ENCODE peak calls at places on chromosome 13, in four cellular contexts. W is CD8-positive, alpha-beta T cell; B is thoracic aorta; Q is pancreas. R is an unnamed sample.

GRCh38 chr13:26423634-26424033 is 133.8 kb upstream of the WASF3 start:
- DNase-seq in W (no peak), B (peak; percentile 7), Q (no peak), R (peak; percentile 16)

GRCh38 chr13:19782049-19782726 is 557 bp downstream of the PSPC1 start:
- DNase-seq in W (peak; percentile 42), B (peak; percentile 9), Q (peak; percentile 47), R (peak; percentile 49)

GRCh38 chr13:80126382-80127068 is 214.4 kb downstream of the SPRY2 start:
- DNase-seq in W (no peak), B (no peak), Q (no peak), R (no peak)

GRCh38 chr13:93922063-93922462 is 557.4 kb downstream of the DCT start:
- DNase-seq in W (no peak), B (no peak), Q (no peak), R (no peak)

GRCh38 chr13:95256086-95256485 is 45.2 kb downstream of the ABCC4 start:
- DNase-seq in W (no peak), B (no peak), Q (no peak), R (no peak)

GRCh38 chr13:28573595-28574373 is 78.9 kb upstream of the FLT1 start:
- DNase-seq in W (no peak), B (no peak), Q (no peak), R (no peak)

GRCh38 chr13:111565400-111565799 is 245.0 kb downstream of the TEX29 start:
- DNase-seq in W (no peak), B (no peak), Q (no peak), R (no peak)

GRCh38 chr13:93004919-93005318 is 221.7 kb upstream of the GPC6 start:
- DNase-seq in W (no peak), B (no peak), Q (no peak), R (no peak)

GRCh38 chr13:66940113-66940512 is 290.0 kb downstream of the PCDH9 start:
- DNase-seq in W (no peak), B (no peak), Q (no peak), R (no peak)

GRCh38 chr13:104382941-104383340 is 1316.7 kb upstream of the SLC10A2 start:
- DNase-seq in W (no peak), B (no peak), Q (no peak), R (no peak)

GRCh38 chr13:113497217-113497616 is 6.7 kb upstream of the DCUN1D2 start:
- DNase-seq in W (no peak), B (no peak), Q (peak; percentile 37), R (no peak)

GRCh38 chr13:28636078-28636477 is 22.9 kb upstream of the POMP start:
- DNase-seq in W (no peak), B (no peak), Q (no peak), R (no peak)

GRCh38 chr13:86881390-86881789 is 789.8 kb upstream of the SLITRK5 start:
- DNase-seq in W (no peak), B (no peak), Q (no peak), R (no peak)

DNA sequence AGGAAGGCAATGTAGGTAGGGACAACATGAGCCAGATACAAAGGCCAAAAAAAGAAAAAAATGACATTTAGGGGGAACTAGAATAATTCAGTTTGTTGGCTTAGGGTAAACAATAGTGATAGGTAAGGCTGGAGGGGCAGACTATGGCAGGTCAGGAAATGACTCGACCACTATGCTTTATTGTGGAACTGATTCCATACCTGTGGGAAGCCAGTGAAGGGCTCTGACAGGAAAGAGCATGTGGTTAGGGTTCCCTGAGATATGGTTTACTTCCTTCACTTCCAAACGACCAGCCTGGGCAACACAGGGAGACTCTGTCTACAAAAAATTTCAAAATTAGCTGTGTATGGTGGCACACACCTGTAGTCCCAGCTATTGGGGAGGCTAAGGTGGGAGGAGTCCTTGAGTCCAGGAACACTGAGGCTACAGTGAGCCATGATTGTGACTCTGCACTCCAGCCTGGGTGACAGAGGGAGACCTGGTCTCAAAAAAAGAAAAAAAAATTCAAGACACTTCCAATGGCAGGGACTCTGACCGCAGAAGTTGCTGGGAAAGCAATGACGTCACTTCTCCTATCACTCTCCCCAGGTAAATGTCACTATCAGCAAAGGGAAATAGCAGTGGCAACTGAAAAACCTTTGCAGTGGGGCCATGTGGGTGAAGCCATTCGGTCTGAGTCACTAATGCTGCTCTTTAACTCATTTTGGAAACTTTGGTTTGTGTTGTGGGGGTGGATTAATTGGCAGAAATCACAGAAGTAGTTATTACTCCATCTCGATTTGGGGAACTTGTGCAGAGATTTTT is 192.8 kb upstream of the TSC22D1 start:
- DNase-seq in W (no peak), B (no peak), Q (no peak), R (no peak)
- H3K4me1 ChIP-seq in W (peaks cover 15% of the 10 kb centered on the region), B (peaks cover 20% of the 10 kb centered on the region), Q (peaks cover 22% of the 10 kb centered on the region), R (peaks cover 2% of the 10 kb centered on the region)

GRCh38 chr13:40819797-40820315 is 30.4 kb downstream of the SLC25A15 start:
- DNase-seq in W (no peak), B (no peak), Q (no peak), R (no peak)
- TF ChIP-seq CTCF in W (no peak), B (no peak), Q (no peak), R (no peak)

DNA sequence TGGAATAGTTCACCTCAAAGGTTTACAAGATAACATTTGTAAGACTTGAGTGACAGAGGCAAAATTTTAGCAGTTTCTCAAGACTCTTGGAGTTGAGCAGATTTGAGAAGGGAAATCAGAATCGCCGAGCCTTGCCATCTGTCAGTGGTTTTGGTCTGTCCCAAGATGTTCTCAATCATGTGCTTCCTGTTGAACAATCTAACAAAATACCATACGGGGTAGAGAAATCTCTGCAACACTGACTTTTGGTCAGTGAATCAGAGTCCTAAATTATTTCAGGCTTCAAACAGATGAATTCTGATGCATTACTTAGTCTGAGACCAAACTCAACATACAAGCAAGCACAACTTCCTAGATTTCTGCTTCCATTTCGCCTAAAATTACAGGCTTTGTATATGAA is 3.8 kb downstream of the KCTD12 start:
- DNase-seq in W (no peak), B (no peak), Q (no peak), R (no peak)
- H3K4me1 ChIP-seq in W (peaks cover 40% of the 10 kb centered on the region), B (peaks cover 44% of the 10 kb centered on the region), Q (no peaks in the 10 kb centered on the region), R (peaks cover 40% of the 10 kb centered on the region)

DNA sequence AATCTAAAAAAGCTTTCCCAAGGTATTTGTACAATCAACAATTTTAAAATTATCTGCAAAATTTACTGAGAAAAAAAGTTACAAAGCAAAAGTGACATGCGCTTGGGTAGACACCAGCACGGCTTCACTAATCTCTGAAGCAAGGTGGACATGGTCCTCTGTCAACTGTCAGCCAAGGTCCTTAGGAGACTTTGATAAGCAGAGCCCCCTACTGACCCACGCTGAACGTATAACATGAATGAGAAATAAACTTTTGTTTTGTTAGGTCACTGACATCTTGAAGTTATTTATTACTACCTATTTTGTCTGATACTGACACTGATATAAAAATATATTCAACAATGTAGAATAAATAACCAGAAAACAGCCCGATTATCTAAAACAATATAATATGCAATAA is 100.7 kb upstream of the OBI1 start:
- DNase-seq in W (no peak), B (no peak), Q (no peak), R (no peak)
- TF ChIP-seq CTCF in W (no peak), B (no peak), Q (no peak), R (no peak)

GRCh38 chr13:33132644-33133440 is 116.6 kb downstream of the KL start:
- DNase-seq in W (no peak), B (no peak), Q (no peak), R (no peak)

GRCh38 chr13:33128134-33128533 is 111.9 kb downstream of the KL start:
- DNase-seq in W (no peak), B (no peak), Q (no peak), R (no peak)

GRCh38 chr13:33129094-33129832 is 113.0 kb downstream of the KL start:
- DNase-seq in W (no peak), B (no peak), Q (no peak), R (peak; percentile 36)

GRCh38 chr13:33126909-33127607 is 110.8 kb downstream of the KL start:
- DNase-seq in W (no peak), B (no peak), Q (no peak), R (peak; percentile 64)

DNA sequence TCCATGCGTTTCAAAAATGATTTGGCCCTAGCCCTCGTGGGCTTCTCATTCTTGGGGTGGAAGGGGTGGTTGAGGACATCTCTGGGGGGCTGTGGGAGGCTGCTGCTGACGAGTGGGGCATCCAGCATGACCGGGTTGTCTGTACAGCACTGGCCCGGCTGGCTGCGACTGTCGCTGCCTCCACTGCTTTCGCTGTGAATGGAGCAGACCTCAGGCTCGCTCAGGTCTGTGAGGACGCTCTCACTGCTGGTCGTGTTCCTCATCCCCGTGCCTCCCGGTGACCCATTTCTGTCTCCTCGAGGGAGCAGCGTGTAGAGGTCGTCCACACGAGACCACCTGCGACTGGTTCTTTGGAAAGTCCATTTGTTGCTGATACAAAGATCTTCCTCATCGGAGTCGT is 113.7 kb downstream of the KL start:
- DNase-seq in W (no peak), B (no peak), Q (no peak), R (no peak)
- H3K4me1 ChIP-seq in W (no peaks in the 10 kb centered on the region), B (peaks cover 61% of the 10 kb centered on the region), Q (no peaks in the 10 kb centered on the region), R (peaks cover 5% of the 10 kb centered on the region)

GRCh38 chr13:107203146-107203847 is 635.4 kb upstream of the ARGLU1 start:
- DNase-seq in W (no peak), B (no peak), Q (no peak), R (no peak)
- TF ChIP-seq CTCF in W (no peak), B (no peak), Q (no peak), R (peak; percentile 47)

GRCh38 chr13:98496966-98497365 is 79.9 kb downstream of the STK24 start:
- DNase-seq in W (no peak), B (no peak), Q (no peak), R (no peak)
- H3K4me1 ChIP-seq in W (no peaks in the 10 kb centered on the region), B (peaks cover 9% of the 10 kb centered on the region), Q (peaks cover 6% of the 10 kb centered on the region), R (peaks cover 21% of the 10 kb centered on the region)

DNA sequence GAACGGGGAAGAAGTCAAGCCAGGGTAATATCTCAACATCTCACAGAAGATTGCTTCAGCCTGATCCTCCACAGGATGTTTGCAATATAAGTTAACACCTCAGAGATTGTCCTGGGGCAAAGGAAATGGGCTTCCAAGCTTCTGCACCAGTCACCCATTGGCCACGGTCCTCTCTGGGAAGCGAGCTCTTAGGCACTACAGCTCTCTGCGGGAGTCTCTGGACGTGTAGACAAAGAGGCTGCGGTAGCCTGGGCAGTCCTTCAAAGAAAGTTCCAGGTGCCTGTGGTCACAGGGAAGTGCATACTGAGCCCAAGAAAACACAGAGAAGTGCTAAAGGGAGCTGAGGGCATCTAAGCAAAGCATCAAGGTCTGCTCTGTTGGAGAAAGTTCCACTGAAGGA is 805.7 kb downstream of the DIAPH3 start:
- DNase-seq in W (no peak), B (no peak), Q (peak; percentile 30), R (no peak)
- TF ChIP-seq CTCF in W (no peak), B (no peak), Q (no peak), R (no peak)

GRCh38 chr13:31846984-31847752 is 107.8 kb downstream of the RXFP2 start:
- DNase-seq in W (no peak), B (no peak), Q (no peak), R (peak; percentile 28)
- H3K4me1 ChIP-seq in W (no peaks in the 10 kb centered on the region), B (peaks cover 9% of the 10 kb centered on the region), Q (no peaks in the 10 kb centered on the region), R (no peaks in the 10 kb centered on the region)

GRCh38 chr13:97109841-97110492 is 112.2 kb upstream of the MBNL2 start:
- DNase-seq in W (peak; percentile 76), B (peak; percentile 57), Q (peak; percentile 87), R (peak; percentile 94)
- TF ChIP-seq CTCF in W (peak; percentile 92), B (peak; percentile 92), Q (peak; percentile 96), R (peak; percentile 99)